ENCODE peak calls at places on chromosomes 13 and 19, in four cellular contexts. One of them, this sample, is unnamed.
A peak's percentile ranks its signal among the peaks of the same experiment; 100 is the strongest.

GRCh38 chr19:33683881-33684549 is 62.3 kb downstream of the CHST8 start:
- DNase-seq in mammary epithelial cell: peak; percentile 55
- DNase-seq in hepatocyte: peak; percentile 86
- DNase-seq in neural progenitor cell: peak; percentile 94
- DNase-seq in this sample: peak; percentile 46

GRCh38 chr19:19559942-19560341 is 21.9 kb downstream of the CILP2 start:
- DNase-seq in mammary epithelial cell: no peak
- DNase-seq in hepatocyte: no peak
- DNase-seq in neural progenitor cell: no peak
- DNase-seq in this sample: no peak

GRCh38 chr13:98921786-98922185 is 56.1 kb downstream of the DOCK9 start:
- DNase-seq in mammary epithelial cell: no peak
- DNase-seq in hepatocyte: no peak
- DNase-seq in neural progenitor cell: no peak
- DNase-seq in this sample: no peak

GRCh38 chr19:46413262-46414031 is at the start of gene CCDC8:
- DNase-seq in mammary epithelial cell: peak; percentile 97
- DNase-seq in hepatocyte: peak; percentile 97
- DNase-seq in neural progenitor cell: peak; percentile 97
- DNase-seq in this sample: no peak

GRCh38 chr19:13398780-13399726 is 107.2 kb downstream of the CACNA1A start:
- DNase-seq in mammary epithelial cell: peak; percentile 90
- DNase-seq in hepatocyte: no peak
- DNase-seq in neural progenitor cell: no peak
- DNase-seq in this sample: peak; percentile 99

GRCh38 chr13:38763446-38764381 is 76.8 kb downstream of the FREM2 start:
- DNase-seq in mammary epithelial cell: peak; percentile 23
- DNase-seq in hepatocyte: peak; percentile 68
- DNase-seq in neural progenitor cell: peak; percentile 81
- DNase-seq in this sample: peak; percentile 44

GRCh38 chr13:80297094-80297493 is 43.8 kb downstream of the SPRY2 start:
- DNase-seq in mammary epithelial cell: no peak
- DNase-seq in hepatocyte: peak; percentile 8
- DNase-seq in neural progenitor cell: no peak
- DNase-seq in this sample: no peak

GRCh38 chr13:23384111-23384510 is 49.4 kb downstream of the SACS start:
- DNase-seq in mammary epithelial cell: peak; percentile 68
- DNase-seq in hepatocyte: no peak
- DNase-seq in neural progenitor cell: no peak
- DNase-seq in this sample: peak; percentile 51

GRCh38 chr19:10018219-10018618 is 4.9 kb downstream of the RDH8 start:
- DNase-seq in mammary epithelial cell: peak; percentile 63
- DNase-seq in hepatocyte: no peak
- DNase-seq in neural progenitor cell: no peak
- DNase-seq in this sample: peak; percentile 60

GRCh38 chr19:4830768-4831265 is 695 bp downstream of the TICAM1 start:
- DNase-seq in mammary epithelial cell: no peak
- DNase-seq in hepatocyte: no peak
- DNase-seq in neural progenitor cell: no peak
- DNase-seq in this sample: peak; percentile 23

GRCh38 chr19:4829001-4829712 is 2.4 kb downstream of the TICAM1 start:
- DNase-seq in mammary epithelial cell: no peak
- DNase-seq in hepatocyte: peak; percentile 69
- DNase-seq in neural progenitor cell: no peak
- DNase-seq in this sample: no peak

GRCh38 chr19:4832776-4833175 is 1.3 kb upstream of the TICAM1 start:
- DNase-seq in mammary epithelial cell: no peak
- DNase-seq in hepatocyte: no peak
- DNase-seq in neural progenitor cell: no peak
- DNase-seq in this sample: no peak

GRCh38 chr19:4831351-4832340 is at the start of gene TICAM1:
- DNase-seq in mammary epithelial cell: peak; percentile 91
- DNase-seq in hepatocyte: peak; percentile 87
- DNase-seq in neural progenitor cell: no peak
- DNase-seq in this sample: peak; percentile 63

DNA sequence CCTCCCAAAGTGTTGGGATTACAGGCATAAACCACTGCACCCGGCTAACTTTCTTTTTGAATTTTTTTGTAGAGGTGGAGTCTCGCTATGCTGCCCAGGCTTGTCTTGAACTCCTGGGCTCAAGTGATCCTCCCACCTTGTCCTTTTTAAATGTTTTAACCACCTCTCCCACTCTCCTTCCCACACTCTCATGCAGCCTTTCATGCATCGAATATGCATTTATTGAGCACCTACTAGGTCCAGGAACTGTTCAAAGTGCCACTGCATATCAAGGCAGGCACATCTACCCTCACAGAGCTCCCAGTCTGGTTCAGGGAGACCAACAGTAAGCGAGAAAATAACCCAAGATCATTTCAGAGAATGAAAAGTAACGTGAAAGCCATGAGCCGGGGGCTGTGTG is 1.2 kb downstream of the TICAM1 start:
- DNase-seq in mammary epithelial cell: no peak
- DNase-seq in hepatocyte: no peak
- DNase-seq in neural progenitor cell: no peak
- DNase-seq in this sample: no peak
- H3K4me3 ChIP-seq in mammary epithelial cell: peak overlapping the region; percentile 99
- H3K4me3 ChIP-seq in hepatocyte: peak overlapping the region; percentile 9
- H3K4me3 ChIP-seq in neural progenitor cell: no peak overlapping the region
- H3K4me3 ChIP-seq in this sample: peak overlapping the region; percentile 92

GRCh38 chr19:38219221-38219620 is 4.8 kb downstream of the DPF1 start:
- DNase-seq in mammary epithelial cell: no peak
- DNase-seq in hepatocyte: no peak
- DNase-seq in neural progenitor cell: no peak
- DNase-seq in this sample: no peak

GRCh38 chr19:38221919-38222828 is 1.8 kb downstream of the DPF1 start:
- DNase-seq in mammary epithelial cell: peak; percentile 22
- DNase-seq in hepatocyte: no peak
- DNase-seq in neural progenitor cell: no peak
- DNase-seq in this sample: no peak

GRCh38 chr19:38223119-38223523 is 901 bp downstream of the DPF1 start:
- DNase-seq in mammary epithelial cell: no peak
- DNase-seq in hepatocyte: no peak
- DNase-seq in neural progenitor cell: no peak
- DNase-seq in this sample: no peak

GRCh38 chr19:38223617-38224013 is 407 bp downstream of the DPF1 start:
- DNase-seq in mammary epithelial cell: no peak
- DNase-seq in hepatocyte: no peak
- DNase-seq in neural progenitor cell: no peak
- DNase-seq in this sample: no peak

GRCh38 chr19:38221421-38221820 is 2.6 kb downstream of the DPF1 start:
- DNase-seq in mammary epithelial cell: no peak
- DNase-seq in hepatocyte: no peak
- DNase-seq in neural progenitor cell: no peak
- DNase-seq in this sample: no peak
- H3K27me3 ChIP-seq in mammary epithelial cell: no peaks in the 10 kb centered on the region
- H3K27me3 ChIP-seq in hepatocyte: peaks cover 4% of the 10 kb centered on the region
- H3K27me3 ChIP-seq in neural progenitor cell: peaks cover 14% of the 10 kb centered on the region
- H3K27me3 ChIP-seq in this sample: no peaks in the 10 kb centered on the region

DNA sequence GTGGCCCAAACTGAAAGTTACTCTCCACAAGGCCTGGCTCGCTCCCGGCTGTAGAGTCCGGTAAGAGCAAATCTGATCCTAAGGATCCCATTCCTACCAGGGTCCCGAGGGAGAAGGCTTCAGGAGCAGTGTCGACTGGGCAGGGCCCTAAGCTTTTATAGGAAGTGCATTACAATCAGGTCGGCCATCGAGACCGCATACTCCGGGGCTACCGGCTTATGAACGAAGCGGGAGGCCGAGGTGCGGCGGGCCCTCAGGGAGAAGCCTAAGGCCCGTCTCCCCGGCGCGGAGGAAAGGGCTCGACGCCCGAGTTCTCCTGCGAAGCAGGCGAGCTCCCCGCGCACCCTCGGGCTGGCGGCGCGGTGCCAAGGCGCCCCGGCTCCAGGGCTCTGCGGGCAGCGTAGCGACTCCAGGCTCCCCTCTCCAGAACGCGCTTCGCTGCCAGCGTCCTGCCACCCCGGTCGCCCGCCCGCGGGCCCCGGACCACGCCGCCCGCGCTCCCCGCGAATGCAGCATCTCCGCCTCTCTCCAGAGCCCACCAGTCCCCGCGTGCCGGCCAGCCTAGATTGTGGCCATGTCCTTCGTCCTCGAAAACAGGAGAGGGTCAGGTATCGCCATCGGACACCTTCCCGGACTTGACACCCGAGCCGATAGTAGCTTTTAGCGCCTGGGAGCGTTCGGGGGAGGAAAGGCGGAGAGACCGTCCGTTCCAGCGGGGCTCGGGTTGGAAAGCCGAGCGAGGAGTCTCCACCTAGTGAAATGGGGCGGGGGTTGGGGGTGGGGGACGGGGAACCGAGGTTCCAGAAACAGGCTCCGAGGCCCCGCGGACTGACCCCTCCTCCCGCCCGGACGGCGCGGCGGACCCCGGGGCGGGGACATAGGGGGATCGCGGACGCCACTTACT is 1.3 kb downstream of the EFNB2 start:
- DNase-seq in mammary epithelial cell: peak; percentile 57
- DNase-seq in hepatocyte: peak; percentile 64
- DNase-seq in neural progenitor cell: peak; percentile 55
- DNase-seq in this sample: peak; percentile 56
- TF ChIP-seq EZH2 in mammary epithelial cell: no peak
- TF ChIP-seq EZH2 in hepatocyte: no peak
- TF ChIP-seq EZH2 in neural progenitor cell: no peak
- TF ChIP-seq EZH2 in this sample: no peak

DNA sequence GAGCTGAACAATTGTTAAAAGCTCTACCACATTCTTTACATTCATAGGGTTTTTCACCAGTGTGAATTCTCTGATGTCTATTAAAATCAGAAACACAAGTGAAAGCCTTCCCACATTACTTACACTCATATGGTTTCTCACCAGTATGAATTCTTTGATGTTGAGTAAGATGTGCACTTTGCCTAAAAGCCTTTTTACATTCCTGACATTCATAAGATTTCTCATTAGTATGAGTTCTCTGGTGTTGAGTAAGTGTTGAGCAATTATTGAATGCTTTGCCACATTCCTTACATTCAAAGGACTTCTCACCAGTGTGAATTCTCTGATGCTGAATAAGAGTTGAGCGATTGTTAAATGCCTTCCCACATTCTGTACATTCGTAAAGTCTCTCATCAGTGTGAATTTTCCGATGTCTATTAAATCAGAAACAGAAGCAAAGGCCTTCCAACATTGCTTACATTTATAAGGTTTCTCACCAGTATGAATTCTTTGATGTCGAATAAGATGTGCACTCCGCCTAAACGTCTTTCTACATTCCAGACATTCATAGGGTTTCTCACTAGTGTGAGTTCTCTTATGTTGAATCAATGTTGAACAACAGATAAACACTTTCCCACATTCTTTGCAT is 14.2 kb upstream of the ZFP30 start:
- DNase-seq in mammary epithelial cell: no peak
- DNase-seq in hepatocyte: no peak
- DNase-seq in neural progenitor cell: no peak
- DNase-seq in this sample: no peak
- H3K4me3 ChIP-seq in mammary epithelial cell: no peak overlapping the region
- H3K4me3 ChIP-seq in hepatocyte: no peak overlapping the region
- H3K4me3 ChIP-seq in neural progenitor cell: no peak overlapping the region
- H3K4me3 ChIP-seq in this sample: no peak overlapping the region

GRCh38 chr19:42130254-42130573 is 2.0 kb downstream of the POU2F2 start:
- DNase-seq in mammary epithelial cell: peak; percentile 32
- DNase-seq in hepatocyte: no peak
- DNase-seq in neural progenitor cell: no peak
- DNase-seq in this sample: no peak
- H3K27me3 ChIP-seq in mammary epithelial cell: no peaks in the 10 kb centered on the region
- H3K27me3 ChIP-seq in hepatocyte: peaks cover 24% of the 10 kb centered on the region
- H3K27me3 ChIP-seq in neural progenitor cell: peaks cover 43% of the 10 kb centered on the region
- H3K27me3 ChIP-seq in this sample: no peaks in the 10 kb centered on the region

DNA sequence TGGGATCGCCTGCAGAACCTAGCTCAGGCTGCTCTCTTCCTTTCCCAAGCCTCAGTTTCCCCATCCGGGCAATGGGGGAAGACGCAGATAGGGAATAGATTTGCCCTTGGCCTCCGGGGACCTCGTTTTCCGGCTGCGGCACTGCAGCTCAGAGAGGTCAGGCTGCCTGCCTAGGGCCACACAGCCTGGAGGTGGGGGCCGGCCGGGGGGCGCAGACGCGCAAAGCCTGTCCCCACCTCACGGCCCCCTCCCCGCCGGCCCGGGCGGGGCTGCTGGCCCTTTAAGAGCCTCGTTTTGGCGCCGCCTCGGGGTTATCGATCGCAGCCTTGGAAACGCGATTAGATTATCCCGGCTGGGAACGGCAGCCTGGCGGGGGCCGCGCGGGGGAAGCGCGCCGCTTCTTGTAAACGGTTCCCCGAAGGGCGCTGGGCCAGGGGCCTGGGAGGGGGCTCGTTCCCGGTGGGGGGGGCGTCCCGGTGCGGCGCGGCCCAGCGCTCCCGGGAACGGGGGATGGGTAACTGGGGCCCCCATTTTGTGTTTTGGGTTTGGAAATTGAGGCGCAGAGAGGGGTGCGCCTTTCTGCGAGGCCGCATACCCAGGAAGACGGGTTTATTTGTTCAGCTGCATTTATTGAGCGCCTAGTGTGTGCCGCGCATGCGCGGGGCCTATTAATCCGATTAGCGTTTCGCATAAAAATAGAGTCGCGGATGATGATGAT is 23.4 kb upstream of the TCF3 start:
- DNase-seq in mammary epithelial cell: no peak
- DNase-seq in hepatocyte: no peak
- DNase-seq in neural progenitor cell: peak; percentile 70
- DNase-seq in this sample: no peak
- TF ChIP-seq EZH2 in mammary epithelial cell: no peak
- TF ChIP-seq EZH2 in hepatocyte: peak; percentile 65
- TF ChIP-seq EZH2 in neural progenitor cell: peak; percentile 76
- TF ChIP-seq EZH2 in this sample: no peak

GRCh38 chr13:112873851-112874750 is 94.9 kb upstream of the MCF2L start:
- DNase-seq in mammary epithelial cell: peak; percentile 41
- DNase-seq in hepatocyte: peak; percentile 87
- DNase-seq in neural progenitor cell: peak; percentile 88
- DNase-seq in this sample: peak; percentile 74
- H3K4me3 ChIP-seq in mammary epithelial cell: no peak overlapping the region
- H3K4me3 ChIP-seq in hepatocyte: no peak overlapping the region
- H3K4me3 ChIP-seq in neural progenitor cell: no peak overlapping the region
- H3K4me3 ChIP-seq in this sample: no peak overlapping the region

This sample was measured in PC-3.